ENCODE peak calls at places on chromosomes 7 and 10, in ten cellular contexts. One of them, this sample, is unnamed.
A peak's percentile ranks its signal among the peaks of the same experiment; 100 is the strongest.

GRCh38 chr10:78202386-78202785 is 168.7 kb downstream of the RPS24 start:
- DNase-seq in amniotic stem cell: no peak
- DNase-seq in activated T-cell treated with anti-CD3 and anti-CD28 coated beads for 1 hour: no peak
- DNase-seq in effector memory CD8-positive, alpha-beta T cell: no peak
- DNase-seq in amygdala: no peak
- DNase-seq in CD14-positive monocyte: no peak
- DNase-seq in NCI-H1092: no peak
- DNase-seq in T-helper 9 cell: no peak
- DNase-seq in neural crest cell: no peak
- DNase-seq in GM23338: no peak
- DNase-seq in this sample: no peak

GRCh38 chr10:96835826-96836365 is 3.8 kb downstream of the LCOR start:
- DNase-seq in amniotic stem cell: no peak
- DNase-seq in activated T-cell treated with anti-CD3 and anti-CD28 coated beads for 1 hour: no peak
- DNase-seq in effector memory CD8-positive, alpha-beta T cell: no peak
- DNase-seq in amygdala: no peak
- DNase-seq in CD14-positive monocyte: no peak
- DNase-seq in NCI-H1092: no peak
- DNase-seq in T-helper 9 cell: no peak
- DNase-seq in neural crest cell: no peak
- DNase-seq in GM23338: no peak
- DNase-seq in this sample: no peak

GRCh38 chr10:75100764-75101291 is 10.6 kb upstream of the SAMD8 start:
- DNase-seq in amniotic stem cell: no peak
- DNase-seq in activated T-cell treated with anti-CD3 and anti-CD28 coated beads for 1 hour: no peak
- DNase-seq in effector memory CD8-positive, alpha-beta T cell: no peak
- DNase-seq in amygdala: no peak
- DNase-seq in CD14-positive monocyte: no peak
- DNase-seq in NCI-H1092: no peak
- DNase-seq in T-helper 9 cell: no peak
- DNase-seq in neural crest cell: no peak
- DNase-seq in GM23338: no peak
- DNase-seq in this sample: no peak

GRCh38 chr7:24980695-24981543 is 941 bp upstream of the OSBPL3 start:
- DNase-seq in amniotic stem cell: no peak
- DNase-seq in activated T-cell treated with anti-CD3 and anti-CD28 coated beads for 1 hour: peak; percentile 22
- DNase-seq in effector memory CD8-positive, alpha-beta T cell: no peak
- DNase-seq in amygdala: no peak
- DNase-seq in CD14-positive monocyte: no peak
- DNase-seq in NCI-H1092: peak; percentile 7
- DNase-seq in T-helper 9 cell: no peak
- DNase-seq in neural crest cell: no peak
- DNase-seq in GM23338: peak; percentile 45
- DNase-seq in this sample: peak; percentile 50

GRCh38 chr7:2010551-2011265 is 222.0 kb downstream of the MAD1L1 start:
- DNase-seq in amniotic stem cell: no peak
- DNase-seq in activated T-cell treated with anti-CD3 and anti-CD28 coated beads for 1 hour: no peak
- DNase-seq in effector memory CD8-positive, alpha-beta T cell: no peak
- DNase-seq in amygdala: no peak
- DNase-seq in CD14-positive monocyte: peak; percentile 14
- DNase-seq in NCI-H1092: no peak
- DNase-seq in T-helper 9 cell: no peak
- DNase-seq in neural crest cell: no peak
- DNase-seq in GM23338: no peak
- DNase-seq in this sample: no peak

GRCh38 chr7:102004229-102004628 is 186.8 kb downstream of the CUX1 start:
- DNase-seq in amniotic stem cell: no peak
- DNase-seq in activated T-cell treated with anti-CD3 and anti-CD28 coated beads for 1 hour: no peak
- DNase-seq in effector memory CD8-positive, alpha-beta T cell: no peak
- DNase-seq in amygdala: no peak
- DNase-seq in CD14-positive monocyte: no peak
- DNase-seq in NCI-H1092: no peak
- DNase-seq in T-helper 9 cell: no peak
- DNase-seq in neural crest cell: no peak
- DNase-seq in GM23338: no peak
- DNase-seq in this sample: no peak

GRCh38 chr10:54797636-54798395 is 3.2 kb downstream of the PCDH15 start:
- DNase-seq in amniotic stem cell: no peak
- DNase-seq in activated T-cell treated with anti-CD3 and anti-CD28 coated beads for 1 hour: no peak
- DNase-seq in effector memory CD8-positive, alpha-beta T cell: no peak
- DNase-seq in amygdala: no peak
- DNase-seq in CD14-positive monocyte: no peak
- DNase-seq in NCI-H1092: no peak
- DNase-seq in T-helper 9 cell: no peak
- DNase-seq in neural crest cell: no peak
- DNase-seq in GM23338: no peak
- DNase-seq in this sample: no peak

GRCh38 chr10:114548662-114549061 is 109.4 kb downstream of the ABLIM1 start:
- DNase-seq in amniotic stem cell: no peak
- DNase-seq in activated T-cell treated with anti-CD3 and anti-CD28 coated beads for 1 hour: no peak
- DNase-seq in effector memory CD8-positive, alpha-beta T cell: no peak
- DNase-seq in amygdala: no peak
- DNase-seq in CD14-positive monocyte: no peak
- DNase-seq in NCI-H1092: no peak
- DNase-seq in T-helper 9 cell: no peak
- DNase-seq in neural crest cell: peak; percentile 16
- DNase-seq in GM23338: peak; percentile 72
- DNase-seq in this sample: no peak

GRCh38 chr10:58393317-58393716 is 8.1 kb downstream of the TFAM start:
- DNase-seq in amniotic stem cell: no peak
- DNase-seq in activated T-cell treated with anti-CD3 and anti-CD28 coated beads for 1 hour: no peak
- DNase-seq in effector memory CD8-positive, alpha-beta T cell: no peak
- DNase-seq in amygdala: no peak
- DNase-seq in CD14-positive monocyte: no peak
- DNase-seq in NCI-H1092: no peak
- DNase-seq in T-helper 9 cell: no peak
- DNase-seq in neural crest cell: no peak
- DNase-seq in GM23338: no peak
- DNase-seq in this sample: no peak

GRCh38 chr7:29723599-29723998 is 82.7 kb upstream of the WIPF3 start:
- DNase-seq in amniotic stem cell: no peak
- DNase-seq in activated T-cell treated with anti-CD3 and anti-CD28 coated beads for 1 hour: no peak
- DNase-seq in effector memory CD8-positive, alpha-beta T cell: no peak
- DNase-seq in amygdala: no peak
- DNase-seq in CD14-positive monocyte: no peak
- DNase-seq in NCI-H1092: no peak
- DNase-seq in T-helper 9 cell: no peak
- DNase-seq in neural crest cell: no peak
- DNase-seq in GM23338: peak; percentile 7
- DNase-seq in this sample: no peak

GRCh38 chr10:114515515-114515914 is 111.2 kb upstream of the AFAP1L2 start:
- DNase-seq in amniotic stem cell: no peak
- DNase-seq in activated T-cell treated with anti-CD3 and anti-CD28 coated beads for 1 hour: no peak
- DNase-seq in effector memory CD8-positive, alpha-beta T cell: no peak
- DNase-seq in amygdala: no peak
- DNase-seq in CD14-positive monocyte: no peak
- DNase-seq in NCI-H1092: no peak
- DNase-seq in T-helper 9 cell: no peak
- DNase-seq in neural crest cell: no peak
- DNase-seq in GM23338: no peak
- DNase-seq in this sample: no peak

GRCh38 chr7:135859548-135859947 is 110.9 kb upstream of the FAM180A start:
- DNase-seq in amniotic stem cell: no peak
- DNase-seq in activated T-cell treated with anti-CD3 and anti-CD28 coated beads for 1 hour: no peak
- DNase-seq in effector memory CD8-positive, alpha-beta T cell: no peak
- DNase-seq in amygdala: no peak
- DNase-seq in CD14-positive monocyte: no peak
- DNase-seq in NCI-H1092: no peak
- DNase-seq in T-helper 9 cell: no peak
- DNase-seq in neural crest cell: no peak
- DNase-seq in GM23338: no peak
- DNase-seq in this sample: no peak

GRCh38 chr7:101410743-101411476 is 48.2 kb downstream of the COL26A1 start:
- DNase-seq in amniotic stem cell: no peak
- DNase-seq in activated T-cell treated with anti-CD3 and anti-CD28 coated beads for 1 hour: peak; percentile 35
- DNase-seq in effector memory CD8-positive, alpha-beta T cell: peak; percentile 14
- DNase-seq in amygdala: no peak
- DNase-seq in CD14-positive monocyte: no peak
- DNase-seq in NCI-H1092: no peak
- DNase-seq in T-helper 9 cell: peak; percentile 17
- DNase-seq in neural crest cell: peak; percentile 88
- DNase-seq in GM23338: no peak
- DNase-seq in this sample: peak; percentile 43

GRCh38 chr7:82050792-82051191 is 280.9 kb upstream of the HGF start:
- DNase-seq in amniotic stem cell: no peak
- DNase-seq in activated T-cell treated with anti-CD3 and anti-CD28 coated beads for 1 hour: no peak
- DNase-seq in effector memory CD8-positive, alpha-beta T cell: no peak
- DNase-seq in amygdala: no peak
- DNase-seq in CD14-positive monocyte: no peak
- DNase-seq in NCI-H1092: no peak
- DNase-seq in T-helper 9 cell: no peak
- DNase-seq in neural crest cell: no peak
- DNase-seq in GM23338: no peak
- DNase-seq in this sample: no peak

GRCh38 chr7:16727736-16728135 is 25.8 kb upstream of the TSPAN13 start:
- DNase-seq in amniotic stem cell: no peak
- DNase-seq in activated T-cell treated with anti-CD3 and anti-CD28 coated beads for 1 hour: no peak
- DNase-seq in effector memory CD8-positive, alpha-beta T cell: no peak
- DNase-seq in amygdala: no peak
- DNase-seq in CD14-positive monocyte: no peak
- DNase-seq in NCI-H1092: no peak
- DNase-seq in T-helper 9 cell: no peak
- DNase-seq in neural crest cell: no peak
- DNase-seq in GM23338: no peak
- DNase-seq in this sample: no peak

GRCh38 chr7:3559178-3559765 is 258.2 kb downstream of the SDK1 start:
- DNase-seq in amniotic stem cell: no peak
- DNase-seq in activated T-cell treated with anti-CD3 and anti-CD28 coated beads for 1 hour: no peak
- DNase-seq in effector memory CD8-positive, alpha-beta T cell: no peak
- DNase-seq in amygdala: no peak
- DNase-seq in CD14-positive monocyte: no peak
- DNase-seq in NCI-H1092: no peak
- DNase-seq in T-helper 9 cell: no peak
- DNase-seq in neural crest cell: no peak
- DNase-seq in GM23338: no peak
- DNase-seq in this sample: no peak

GRCh38 chr10:80210259-80210658 is 4.9 kb upstream of the ANXA11 start:
- DNase-seq in amniotic stem cell: no peak
- DNase-seq in activated T-cell treated with anti-CD3 and anti-CD28 coated beads for 1 hour: no peak
- DNase-seq in effector memory CD8-positive, alpha-beta T cell: no peak
- DNase-seq in amygdala: no peak
- DNase-seq in CD14-positive monocyte: no peak
- DNase-seq in NCI-H1092: no peak
- DNase-seq in T-helper 9 cell: no peak
- DNase-seq in neural crest cell: no peak
- DNase-seq in GM23338: no peak
- DNase-seq in this sample: no peak

GRCh38 chr10:119713744-119714483 is 11.9 kb upstream of the INPP5F start:
- DNase-seq in amniotic stem cell: no peak
- DNase-seq in activated T-cell treated with anti-CD3 and anti-CD28 coated beads for 1 hour: no peak
- DNase-seq in effector memory CD8-positive, alpha-beta T cell: no peak
- DNase-seq in amygdala: no peak
- DNase-seq in CD14-positive monocyte: no peak
- DNase-seq in NCI-H1092: no peak
- DNase-seq in T-helper 9 cell: no peak
- DNase-seq in neural crest cell: no peak
- DNase-seq in GM23338: no peak
- DNase-seq in this sample: no peak

GRCh38 chr10:5461201-5461585 is 38.2 kb downstream of the CALML5 start:
- DNase-seq in amniotic stem cell: no peak
- DNase-seq in activated T-cell treated with anti-CD3 and anti-CD28 coated beads for 1 hour: no peak
- DNase-seq in effector memory CD8-positive, alpha-beta T cell: no peak
- DNase-seq in amygdala: no peak
- DNase-seq in CD14-positive monocyte: no peak
- DNase-seq in NCI-H1092: no peak
- DNase-seq in T-helper 9 cell: no peak
- DNase-seq in neural crest cell: no peak
- DNase-seq in GM23338: no peak
- DNase-seq in this sample: no peak

GRCh38 chr7:101238226-101239182 is 902 bp upstream of the CLDN15 start:
- DNase-seq in amniotic stem cell: no peak
- DNase-seq in activated T-cell treated with anti-CD3 and anti-CD28 coated beads for 1 hour: no peak
- DNase-seq in effector memory CD8-positive, alpha-beta T cell: no peak
- DNase-seq in amygdala: no peak
- DNase-seq in CD14-positive monocyte: no peak
- DNase-seq in NCI-H1092: no peak
- DNase-seq in T-helper 9 cell: no peak
- DNase-seq in neural crest cell: no peak
- DNase-seq in GM23338: no peak
- DNase-seq in this sample: no peak

GRCh38 chr7:48299580-48300169 is 128.4 kb downstream of the ABCA13 start:
- DNase-seq in amniotic stem cell: peak; percentile 12
- DNase-seq in activated T-cell treated with anti-CD3 and anti-CD28 coated beads for 1 hour: no peak
- DNase-seq in effector memory CD8-positive, alpha-beta T cell: no peak
- DNase-seq in amygdala: no peak
- DNase-seq in CD14-positive monocyte: peak; percentile 59
- DNase-seq in NCI-H1092: peak; percentile 79
- DNase-seq in T-helper 9 cell: no peak
- DNase-seq in neural crest cell: peak; percentile 74
- DNase-seq in GM23338: peak; percentile 74
- DNase-seq in this sample: no peak

GRCh38 chr10:80070068-80070467 is 8.4 kb upstream of the TMEM254 start:
- DNase-seq in amniotic stem cell: no peak
- DNase-seq in activated T-cell treated with anti-CD3 and anti-CD28 coated beads for 1 hour: no peak
- DNase-seq in effector memory CD8-positive, alpha-beta T cell: no peak
- DNase-seq in amygdala: peak; percentile 11
- DNase-seq in CD14-positive monocyte: no peak
- DNase-seq in NCI-H1092: no peak
- DNase-seq in T-helper 9 cell: no peak
- DNase-seq in neural crest cell: no peak
- DNase-seq in GM23338: no peak
- DNase-seq in this sample: no peak

GRCh38 chr7:111132833-111133232 is 41.9 kb downstream of the LRRN3 start:
- DNase-seq in amniotic stem cell: no peak
- DNase-seq in activated T-cell treated with anti-CD3 and anti-CD28 coated beads for 1 hour: no peak
- DNase-seq in effector memory CD8-positive, alpha-beta T cell: no peak
- DNase-seq in amygdala: no peak
- DNase-seq in CD14-positive monocyte: no peak
- DNase-seq in NCI-H1092: no peak
- DNase-seq in T-helper 9 cell: no peak
- DNase-seq in neural crest cell: no peak
- DNase-seq in GM23338: no peak
- DNase-seq in this sample: no peak

GRCh38 chr10:26555719-26556368 is 117.7 kb downstream of the APBB1IP start:
- DNase-seq in amniotic stem cell: no peak
- DNase-seq in activated T-cell treated with anti-CD3 and anti-CD28 coated beads for 1 hour: no peak
- DNase-seq in effector memory CD8-positive, alpha-beta T cell: no peak
- DNase-seq in amygdala: no peak
- DNase-seq in CD14-positive monocyte: peak; percentile 79
- DNase-seq in NCI-H1092: no peak
- DNase-seq in T-helper 9 cell: no peak
- DNase-seq in neural crest cell: no peak
- DNase-seq in GM23338: no peak
- DNase-seq in this sample: no peak

GRCh38 chr7:938546-939185 is 15.8 kb downstream of the ADAP1 start:
- DNase-seq in amniotic stem cell: no peak
- DNase-seq in activated T-cell treated with anti-CD3 and anti-CD28 coated beads for 1 hour: no peak
- DNase-seq in effector memory CD8-positive, alpha-beta T cell: no peak
- DNase-seq in amygdala: no peak
- DNase-seq in CD14-positive monocyte: peak; percentile 27
- DNase-seq in NCI-H1092: no peak
- DNase-seq in T-helper 9 cell: no peak
- DNase-seq in neural crest cell: no peak
- DNase-seq in GM23338: no peak
- DNase-seq in this sample: no peak

GRCh38 chr7:8190121-8190895 is 71.7 kb downstream of the ICA1 start:
- DNase-seq in amniotic stem cell: peak; percentile 28
- DNase-seq in activated T-cell treated with anti-CD3 and anti-CD28 coated beads for 1 hour: peak; percentile 57
- DNase-seq in effector memory CD8-positive, alpha-beta T cell: peak; percentile 69
- DNase-seq in amygdala: no peak
- DNase-seq in CD14-positive monocyte: no peak
- DNase-seq in NCI-H1092: peak; percentile 34
- DNase-seq in T-helper 9 cell: peak; percentile 51
- DNase-seq in neural crest cell: peak; percentile 26
- DNase-seq in GM23338: peak; percentile 82
- DNase-seq in this sample: peak; percentile 61

GRCh38 chr10:28049286-28049685 is 50.4 kb upstream of the ODAD2 start:
- DNase-seq in amniotic stem cell: no peak
- DNase-seq in activated T-cell treated with anti-CD3 and anti-CD28 coated beads for 1 hour: no peak
- DNase-seq in effector memory CD8-positive, alpha-beta T cell: no peak
- DNase-seq in amygdala: no peak
- DNase-seq in CD14-positive monocyte: no peak
- DNase-seq in NCI-H1092: no peak
- DNase-seq in T-helper 9 cell: no peak
- DNase-seq in neural crest cell: no peak
- DNase-seq in GM23338: no peak
- DNase-seq in this sample: no peak

GRCh38 chr10:93495654-93496321 is 624 bp upstream of the CEP55 start:
- DNase-seq in amniotic stem cell: no peak
- DNase-seq in activated T-cell treated with anti-CD3 and anti-CD28 coated beads for 1 hour: no peak
- DNase-seq in effector memory CD8-positive, alpha-beta T cell: peak; percentile 5
- DNase-seq in amygdala: no peak
- DNase-seq in CD14-positive monocyte: no peak
- DNase-seq in NCI-H1092: peak; percentile 33
- DNase-seq in T-helper 9 cell: no peak
- DNase-seq in neural crest cell: no peak
- DNase-seq in GM23338: peak; percentile 17
- DNase-seq in this sample: no peak